ENCODE peak calls at places on chromosomes 5 and 9, in five cellular contexts. P, S, L, B and N are unnamed samples. For H3K4me1, the result is how much of the 10 kb centered on the place peaks cover.

GRCh38 chr5:2697041-2697440 is 54.4 kb downstream of the IRX2 start:
- DNase-seq in L (no peak), P (no peak), B (no peak), S (no peak), N (no peak)

GRCh38 chr9:116566677-116567488 is 120.2 kb upstream of the TRIM32 start:
- DNase-seq in B (peak), P (no peak), L (peak), S (no peak), N (peak)

GRCh38 chr9:136326777-136327312 is 494 bp upstream of the GPSM1 start:
- DNase-seq in B (peak), S (no peak), P (no peak), L (no peak), N (no peak)

GRCh38 chr9:70229579-70229978 is 29.2 kb upstream of the SMC5 start:
- DNase-seq in P (no peak), L (no peak), S (peak), B (peak), N (no peak)

GRCh38 chr9:100440071-100440470 is 13.1 kb downstream of the MSANTD3 start:
- DNase-seq in S (peak), P (no peak), B (peak), L (peak), N (no peak)

GRCh38 chr5:157857821-157858526 is 971 bp downstream of the CLINT1 start:
- DNase-seq in S (peak), B (peak), L (no peak), P (no peak), N (no peak)

GRCh38 chr5:17808566-17808965 is 174.3 kb downstream of the TAF11L14 start:
- DNase-seq in B (no peak), L (no peak), P (no peak), S (no peak), N (no peak)

GRCh38 chr9:80797841-80798688 is 891.3 kb downstream of the TLE1 start:
- DNase-seq in B (peak), L (peak), S (no peak), P (no peak), N (peak)

GRCh38 chr5:1772634-1773033 is 27.0 kb downstream of the MRPL36 start:
- DNase-seq in B (peak), P (no peak), S (peak), L (peak), N (no peak)

GRCh38 chr5:133977161-133977787 is 8.8 kb upstream of the C5orf15 start:
- DNase-seq in S (no peak), L (no peak), P (no peak), B (no peak), N (no peak)

GRCh38 chr5:180093241-180093640 is 21.7 kb upstream of the RNF130 start:
- DNase-seq in S (no peak), P (no peak), B (no peak), L (no peak), N (no peak)

GRCh38 chr5:180088561-180088960 is 17.0 kb upstream of the RNF130 start:
- DNase-seq in L (no peak), P (peak), B (no peak), S (no peak), N (no peak)

GRCh38 chr5:180093651-180094382 is 22.3 kb upstream of the RNF130 start:
- DNase-seq in L (no peak), P (no peak), S (no peak), B (no peak), N (no peak)

GRCh38 chr5:180090098-180090768 is 18.7 kb upstream of the RNF130 start:
- DNase-seq in S (peak), P (no peak), B (peak), L (peak), N (peak)

DNA sequence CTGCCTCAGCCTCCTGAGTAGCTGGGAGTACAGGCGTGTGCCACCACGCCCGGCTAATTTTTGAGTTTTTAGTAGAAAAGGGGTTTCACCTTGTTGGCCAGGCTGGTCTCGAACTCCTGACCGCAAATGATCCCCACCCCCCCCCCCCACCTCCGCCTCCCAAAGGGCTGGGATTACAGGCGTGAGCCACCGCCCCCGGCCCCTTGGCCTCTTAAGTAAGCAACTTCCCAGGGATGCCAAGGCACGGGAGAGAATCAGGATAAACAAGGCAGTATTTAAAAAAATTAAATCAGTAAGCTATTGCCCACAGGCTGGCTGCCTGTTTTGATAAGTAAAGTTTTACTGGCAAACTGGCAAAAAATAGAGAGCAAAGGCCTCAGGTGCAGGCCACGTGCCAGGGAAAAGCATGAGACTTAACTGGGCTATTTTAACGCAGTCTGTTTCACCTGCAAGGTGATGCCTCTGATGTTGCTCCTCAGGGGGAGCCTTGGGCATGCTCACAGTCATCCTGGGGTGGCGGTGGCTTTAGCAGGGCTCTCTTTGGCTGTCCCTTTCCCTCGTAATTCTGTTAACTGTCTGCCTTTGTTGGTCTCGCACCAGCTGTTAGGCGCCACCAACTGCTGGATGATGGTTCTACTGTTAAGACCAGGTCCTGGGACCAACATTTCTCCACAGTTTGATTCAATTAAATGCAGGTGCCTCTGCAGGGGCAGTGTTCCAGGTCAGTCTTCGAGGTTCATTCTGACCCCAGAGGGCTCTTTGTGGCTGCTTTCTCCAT is 19.4 kb upstream of the RNF130 start:
- DNase-seq in L (peak), B (peak), P (no peak), S (peak), N (peak)
- TF ChIP-seq CTCF in L (peak), B (peak), P (no peak), S (no peak), N (no peak)

DNA sequence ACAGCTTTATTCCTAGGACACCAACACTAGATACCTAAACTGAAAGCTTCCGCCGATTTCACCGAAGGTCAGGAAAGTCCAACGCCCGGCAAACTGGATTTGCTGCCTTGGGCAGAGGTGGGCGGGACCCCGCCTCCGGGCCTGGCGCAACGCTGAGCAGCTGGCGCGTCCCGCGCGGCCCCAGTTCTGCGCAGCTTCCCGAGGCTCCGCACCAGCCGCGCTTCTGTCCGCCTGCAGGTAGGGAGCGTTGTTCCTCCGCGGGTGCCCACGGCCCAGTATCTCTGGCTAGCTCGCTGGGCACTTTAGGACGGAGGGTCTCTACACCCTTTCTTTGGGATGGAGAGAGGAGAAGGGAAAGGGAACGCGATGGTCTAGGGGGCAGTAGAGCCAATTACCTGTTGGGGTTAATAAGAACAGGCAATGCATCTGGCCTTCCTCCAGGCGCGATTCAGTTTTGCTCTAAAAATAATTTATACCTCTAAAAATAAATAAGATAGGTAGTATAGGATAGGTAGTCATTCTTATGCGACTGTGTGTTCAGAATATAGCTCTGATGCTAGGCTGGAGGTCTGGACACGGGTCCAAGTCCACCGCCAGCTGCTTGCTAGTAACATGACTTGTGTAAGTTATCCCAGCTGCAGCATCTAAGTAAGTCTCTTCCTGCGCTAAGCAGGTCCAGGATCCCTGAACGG is at the start of gene CD274:
- DNase-seq in L (peak), P (peak), S (peak), B (peak), N (peak)
- H3K4me1 ChIP-seq in L (under half), P (under half), S (half or more), B (under half), N (under half)

GRCh38 chr5:40619406-40619805 is 60.3 kb upstream of the PTGER4 start:
- DNase-seq in B (no peak), P (no peak), L (no peak), S (peak), N (no peak)
- H3K27ac ChIP-seq in B (no peak), P (no peak), L (no peak), S (no peak), N (no peak)

GRCh38 chr5:74940782-74941363 is 74.7 kb upstream of the FAM169A start:
- DNase-seq in L (no peak), P (no peak), S (no peak), B (no peak), N (no peak)

GRCh38 chr5:74942622-74943286 is 76.6 kb upstream of the FAM169A start:
- DNase-seq in L (no peak), S (no peak), B (no peak), P (no peak), N (no peak)

GRCh38 chr5:74946471-74946870 is 80.3 kb upstream of the FAM169A start:
- DNase-seq in L (no peak), P (no peak), B (no peak), S (no peak), N (no peak)

GRCh38 chr5:74945561-74946165 is 79.5 kb upstream of the FAM169A start:
- DNase-seq in S (no peak), L (no peak), P (no peak), B (no peak), N (no peak)

DNA sequence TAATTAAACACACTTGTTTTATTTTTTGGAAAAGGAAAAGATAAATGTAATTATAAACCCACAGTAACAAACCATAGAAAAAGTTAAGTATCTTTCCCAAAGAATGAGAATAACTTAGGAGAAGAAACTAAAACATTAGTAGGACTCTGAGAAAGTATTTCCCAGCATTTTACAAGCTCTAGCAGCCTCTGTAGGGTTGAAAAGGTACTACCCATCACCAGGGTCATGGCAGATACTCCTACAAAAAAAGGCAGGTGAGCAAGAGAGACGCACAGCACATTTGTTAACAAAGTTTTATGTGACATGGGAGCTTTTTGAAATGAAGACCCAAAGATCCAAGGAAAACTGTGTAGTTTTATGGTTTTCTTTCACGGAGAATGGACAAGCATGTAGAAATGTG is 77.7 kb upstream of the FAM169A start:
- DNase-seq in S (no peak), P (no peak), B (no peak), L (no peak), N (no peak)
- TF ChIP-seq CTCF in S (no peak), P (no peak), B (peak), L (peak), N (no peak)

DNA sequence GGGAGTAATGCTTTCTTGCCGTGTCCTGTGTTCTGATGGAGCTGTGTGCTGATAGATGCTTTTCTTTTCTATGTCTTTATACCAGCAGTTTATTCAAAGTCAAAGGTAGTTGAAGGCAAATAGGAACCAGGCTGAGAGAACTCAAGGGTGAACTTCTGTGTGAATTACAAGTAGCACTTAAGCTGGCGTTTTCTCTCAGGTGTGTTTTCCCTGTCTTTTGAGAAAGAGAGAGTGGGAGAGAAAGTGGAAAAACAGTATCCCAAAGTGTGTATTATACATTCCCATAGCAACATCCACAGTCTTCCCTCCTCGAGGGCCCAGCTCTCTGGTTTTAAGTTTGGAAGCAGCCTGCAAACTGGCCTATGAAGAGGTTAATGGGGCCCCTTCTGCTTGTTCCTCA is 1.5 kb downstream of the TNFAIP8 start:
- DNase-seq in P (no peak), B (no peak), L (no peak), S (no peak), N (no peak)
- H3K4me1 ChIP-seq in P (under half), B (under half), L (under half), S (half or more), N (under half)

DNA sequence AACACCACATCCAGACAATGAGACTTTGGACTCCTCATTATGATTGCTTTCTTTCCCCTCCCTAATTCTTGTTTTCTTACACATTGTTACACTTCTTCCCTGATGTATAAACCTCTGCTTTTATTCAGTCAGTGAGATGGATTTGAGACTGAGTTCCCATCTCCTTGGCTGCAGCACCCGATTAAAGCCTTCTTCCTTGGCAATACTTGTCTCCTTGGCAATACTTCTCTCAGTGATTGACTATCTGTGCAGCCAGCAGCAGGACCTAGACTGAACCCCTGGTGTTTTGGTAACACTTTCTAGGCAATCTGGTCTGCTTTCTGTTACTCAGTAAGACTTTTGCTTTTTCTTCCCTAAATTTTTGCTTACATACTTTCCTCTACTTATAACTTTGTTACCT is 492.8 kb upstream of the SMC2 start:
- DNase-seq in P (no peak), B (no peak), S (no peak), L (no peak), N (no peak)
- H3K27ac ChIP-seq in P (no peak), B (no peak), S (no peak), L (no peak), N (no peak)

GRCh38 chr9:93533863-93534262 is 42.5 kb upstream of the PHF2 start:
- DNase-seq in B (no peak), L (no peak), S (no peak), P (no peak), N (no peak)
- TF ChIP-seq CTCF in B (no peak), L (no peak), S (no peak), P (no peak), N (no peak)

GRCh38 chr5:119395080-119395836 is 39.4 kb downstream of the TNFAIP8 start:
- DNase-seq in S (no peak), P (no peak), B (no peak), L (no peak), N (no peak)
- H3K4me1 ChIP-seq in S (under half), P (under half), B (under half), L (under half), N (under half)

DNA sequence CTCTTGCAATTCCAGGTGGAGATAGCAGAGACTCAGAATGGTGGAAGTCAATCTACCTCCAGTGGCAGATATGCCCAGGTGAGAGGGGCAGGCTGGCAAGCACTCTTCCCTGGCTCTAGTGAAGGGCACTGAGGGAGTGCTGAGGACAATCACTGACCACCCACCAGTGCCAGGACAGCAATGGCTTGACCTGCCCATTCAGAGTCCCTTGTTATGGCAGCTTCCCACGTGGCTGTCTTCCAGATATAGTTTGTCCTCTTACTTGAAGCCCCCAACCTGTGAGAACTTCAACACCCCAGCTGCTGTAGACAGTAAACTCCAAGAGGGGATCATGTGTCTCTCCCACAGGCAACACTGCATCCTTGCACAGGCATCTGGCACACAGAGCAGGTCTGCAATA is 104.7 kb downstream of the LHFPL2 start:
- DNase-seq in S (no peak), P (peak), L (no peak), B (no peak), N (no peak)
- H3K27ac ChIP-seq in S (no peak), P (peak), L (no peak), B (no peak), N (no peak)